ENCODE peak calls at places on chromosomes 4 and X, in five cellular contexts. X is MM.1S, A is HCT116, H is K562, M is endothelial cell of umbilical vein. J is an unnamed sample.

GRCh38 chrX:137194164-137194563 is 160.4 kb upstream of the GPR101 start:
- DNase-seq in X (peak; percentile 36), A (peak; percentile 16), H (peak; percentile 40), M (peak; percentile 5), J (no peak)

GRCh38 chr4:147787204-147787603 is 55.3 kb downstream of the ARHGAP10 start:
- DNase-seq in X (no peak), A (no peak), H (no peak), M (no peak), J (no peak)

GRCh38 chr4:57098945-57099344 is 11.2 kb downstream of the IGFBP7 start:
- DNase-seq in X (no peak), A (no peak), H (no peak), M (no peak), J (no peak)

GRCh38 chr4:144399927-144400326 is 246.0 kb upstream of the HHIP start:
- DNase-seq in X (peak; percentile 41), A (peak; percentile 52), H (no peak), M (peak; percentile 83), J (peak; percentile 1)

GRCh38 chr4:3801521-3801920 is 35.3 kb downstream of the ADRA2C start:
- DNase-seq in X (no peak), A (no peak), H (no peak), M (no peak), J (no peak)

GRCh38 chr4:107755841-107756356 is 35.9 kb upstream of the PAPSS1 start:
- DNase-seq in X (peak; percentile 87), A (no peak), H (no peak), M (no peak), J (no peak)

GRCh38 chr4:118033148-118034060 is 882 bp upstream of the NDST3 start:
- DNase-seq in X (no peak), A (peak; percentile 40), H (peak; percentile 3), M (peak; percentile 30), J (no peak)

GRCh38 chrX:76126851-76127250 is 46.0 kb upstream of the PBDC1 start:
- DNase-seq in X (no peak), A (no peak), H (no peak), M (no peak), J (no peak)

GRCh38 chrX:38138157-38138556 is 82.5 kb downstream of the SRPX start:
- DNase-seq in X (no peak), A (no peak), H (no peak), M (peak; percentile 13), J (no peak)

GRCh38 chr4:74969507-74970474 is 36.9 kb downstream of the PARM1 start:
- DNase-seq in X (no peak), A (no peak), H (no peak), M (no peak), J (no peak)

GRCh38 chr4:151489462-151490203 is 80.7 kb downstream of the FHIP1A start:
- DNase-seq in X (no peak), A (no peak), H (no peak), M (no peak), J (no peak)

GRCh38 chr4:6472387-6473263 is at the start of gene PPP2R2C:
- DNase-seq in X (no peak), A (no peak), H (peak; percentile 42), M (no peak), J (no peak)
- TF ChIP-seq EZH2 in X (no peak), A (no peak), H (no peak), M (peak; percentile 65), J (no peak)

DNA sequence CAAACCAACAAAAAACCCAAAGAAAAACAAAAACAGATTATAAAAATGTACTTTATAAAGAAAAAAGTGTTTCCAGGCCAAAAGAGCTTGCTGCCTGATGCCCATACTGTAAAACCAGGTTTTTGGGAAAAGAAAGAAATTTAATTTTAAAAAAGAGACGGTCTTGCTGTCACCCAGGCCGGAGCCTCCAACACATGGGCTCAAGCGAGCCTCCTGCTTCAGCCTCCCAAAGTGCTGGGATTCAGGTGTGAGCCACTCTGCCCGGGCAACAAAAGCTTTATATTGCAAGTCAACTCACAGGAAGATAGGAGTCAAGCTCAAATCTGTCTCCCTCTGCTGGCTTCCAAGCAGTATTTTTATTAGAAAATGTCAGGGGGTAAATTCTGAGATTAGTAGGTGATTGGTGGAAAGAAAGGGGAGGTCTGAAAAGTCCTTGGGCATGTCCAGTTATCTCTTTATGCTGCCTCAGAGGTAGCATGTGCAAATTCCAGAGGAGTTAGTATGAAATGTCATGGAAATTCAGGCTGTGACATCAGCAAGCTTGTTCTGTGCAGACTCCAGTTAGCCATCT is 39.4 kb downstream of the MGST2 start:
- DNase-seq in X (no peak), A (peak; percentile 23), H (peak; percentile 30), M (peak; percentile 15), J (no peak)
- TF ChIP-seq CTCF in X (peak; percentile 26), A (peak; percentile 24), H (peak; percentile 41), M (peak; percentile 38), J (peak; percentile 10)

GRCh38 chr4:91830681-91831395 is 472.9 kb upstream of the GRID2 start:
- DNase-seq in X (no peak), A (no peak), H (no peak), M (no peak), J (no peak)
- H3K9me3 ChIP-seq in X (no peaks in the 10 kb centered on the region), A (peaks cover 11% of the 10 kb centered on the region), H (peaks cover 3% of the 10 kb centered on the region), M (no peaks in the 10 kb centered on the region), J (no peaks in the 10 kb centered on the region)

GRCh38 chr4:54626113-54626512 is 31.6 kb upstream of the KIT start:
- DNase-seq in X (no peak), A (no peak), H (no peak), M (no peak), J (no peak)
- TF ChIP-seq EZH2 in X (no peak), A (no peak), H (no peak), M (no peak), J (no peak)

DNA sequence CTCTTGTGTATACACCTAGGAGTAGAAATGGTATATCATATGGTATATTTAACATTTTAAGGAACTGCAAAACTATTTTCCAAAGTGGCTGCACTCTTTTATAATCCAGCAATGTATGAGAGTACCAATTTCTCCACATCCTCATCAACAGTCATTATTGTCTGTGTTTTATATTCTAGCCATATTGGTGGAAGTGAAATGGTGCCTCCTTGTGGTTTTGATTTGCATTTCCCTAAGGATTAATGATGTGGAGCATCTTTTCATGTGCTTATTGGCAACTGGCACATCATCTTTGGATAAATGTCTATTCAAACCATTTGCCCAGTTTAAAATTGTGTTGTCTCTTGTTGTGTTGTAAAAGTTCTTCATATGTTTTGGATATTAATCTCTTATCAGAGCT is 9.6 kb downstream of the BMP15 start:
- DNase-seq in X (no peak), A (no peak), H (no peak), M (peak; percentile 46), J (no peak)
- TF ChIP-seq CTCF in X (peak; percentile 23), A (peak; percentile 5), H (peak; percentile 19), M (no peak), J (peak; percentile 46)